ENCODE peak calls at places on chromosomes 11 and 22, in nine cellular contexts. K is right lobe of liver, G is A673, T is heart right ventricle, S is AG04450, Z is sigmoid colon, U is foreskin keratinocyte, B is H1, R is SK-N-SH. Y is an unnamed sample.

GRCh38 chr22:25987948-25988347 is 181.3 kb upstream of the SEZ6L start:
- DNase-seq in K (no peak), G (peak; percentile 55), T (no peak), S (no peak), Z (no peak), U (no peak), B (no peak), R (peak; percentile 27), Y (no peak)

GRCh38 chr11:1460396-1460795 is 26.2 kb downstream of the MOB2 start:
- DNase-seq in K (no peak), G (no peak), T (no peak), S (peak; percentile 13), Z (peak; percentile 95), U (no peak), B (no peak), R (no peak), Y (no peak)

GRCh38 chr11:114202011-114202609 is 94.1 kb upstream of the NNMT start:
- DNase-seq in K (no peak), G (no peak), T (no peak), S (no peak), Z (no peak), U (no peak), B (no peak), R (no peak), Y (no peak)

GRCh38 chr11:105137286-105137685 is 2.3 kb downstream of the CARD18 start:
- DNase-seq in K (no peak), G (no peak), T (no peak), S (no peak), Z (no peak), U (peak; percentile 74), B (no peak), R (no peak), Y (no peak)

GRCh38 chr11:10592331-10592730 is 23.9 kb upstream of the LYVE1 start:
- DNase-seq in K (no peak), G (peak; percentile 64), T (no peak), S (peak; percentile 84), Z (no peak), U (peak; percentile 85), B (no peak), R (no peak), Y (peak; percentile 84)

GRCh38 chr11:47152126-47152952 is 24.3 kb downstream of the ARFGAP2 start:
- DNase-seq in K (no peak), G (no peak), T (no peak), S (no peak), Z (no peak), U (no peak), B (no peak), R (no peak), Y (no peak)

GRCh38 chr11:61888043-61888442 is 3.3 kb downstream of the FADS3 start:
- DNase-seq in K (peak; percentile 64), G (no peak), T (peak; percentile 91), S (no peak), Z (peak; percentile 91), U (peak; percentile 68), B (no peak), R (no peak), Y (peak; percentile 84)

GRCh38 chr22:50606126-50606525 is 5.5 kb downstream of the MAPK8IP2 start:
- DNase-seq in K (no peak), G (no peak), T (no peak), S (no peak), Z (peak; percentile 59), U (no peak), B (no peak), R (no peak), Y (no peak)

GRCh38 chr11:78190374-78190773 is 1.7 kb downstream of the USP35 start:
- DNase-seq in K (no peak), G (no peak), T (no peak), S (no peak), Z (peak; percentile 48), U (no peak), B (no peak), R (no peak), Y (no peak)

GRCh38 chr22:45994516-45995404 is 17.8 kb upstream of the WNT7B start:
- DNase-seq in K (peak; percentile 82), G (peak; percentile 80), T (peak; percentile 84), S (no peak), Z (peak; percentile 91), U (no peak), B (no peak), R (peak; percentile 88), Y (peak; percentile 52)

GRCh38 chr11:26011474-26011873 is 320.5 kb upstream of the ANO3 start:
- DNase-seq in K (no peak), G (no peak), T (no peak), S (no peak), Z (no peak), U (no peak), B (no peak), R (no peak), Y (no peak)

GRCh38 chr11:95132956-95133355 is 43.3 kb downstream of the ENDOD1 start:
- DNase-seq in K (no peak), G (no peak), T (no peak), S (no peak), Z (no peak), U (no peak), B (no peak), R (no peak), Y (no peak)

GRCh38 chr11:86595401-86595800 is 77.0 kb downstream of the ME3 start:
- DNase-seq in K (no peak), G (no peak), T (no peak), S (no peak), Z (no peak), U (no peak), B (no peak), R (no peak), Y (no peak)

GRCh38 chr22:38414009-38414395 is 41.0 kb downstream of the KCNJ4 start:
- DNase-seq in K (no peak), G (no peak), T (no peak), S (no peak), Z (peak; percentile 54), U (no peak), B (no peak), R (no peak), Y (no peak)

GRCh38 chr22:35174398-35174797 is 82.9 kb upstream of the HMGXB4 start:
- DNase-seq in K (no peak), G (no peak), T (no peak), S (no peak), Z (no peak), U (no peak), B (no peak), R (no peak), Y (no peak)

GRCh38 chr11:113365895-113366294 is 21.7 kb upstream of the ANKK1 start:
- DNase-seq in K (no peak), G (no peak), T (no peak), S (no peak), Z (no peak), U (no peak), B (no peak), R (no peak), Y (no peak)

GRCh38 chr11:17750013-17750816 is 15.6 kb downstream of the KCNC1 start:
- DNase-seq in K (no peak), G (no peak), T (no peak), S (no peak), Z (peak; percentile 48), U (no peak), B (no peak), R (no peak), Y (no peak)

GRCh38 chr22:30821863-30822215 is 127.2 kb downstream of the OSBP2 start:
- DNase-seq in K (no peak), G (no peak), T (no peak), S (no peak), Z (no peak), U (no peak), B (no peak), R (peak; percentile 65), Y (no peak)

GRCh38 chr11:4095509-4096230 is 1.1 kb downstream of the RRM1 start:
- DNase-seq in K (no peak), G (no peak), T (no peak), S (no peak), Z (no peak), U (peak; percentile 76), B (no peak), R (peak; percentile 27), Y (peak; percentile 18)

GRCh38 chr22:17945156-17945850 is 79.1 kb downstream of the MICAL3 start:
- DNase-seq in K (no peak), G (no peak), T (no peak), S (no peak), Z (no peak), U (no peak), B (no peak), R (peak; percentile 53), Y (no peak)

GRCh38 chr22:17942721-17943120 is 81.6 kb downstream of the MICAL3 start:
- DNase-seq in K (no peak), G (no peak), T (no peak), S (no peak), Z (no peak), U (no peak), B (no peak), R (peak; percentile 43), Y (no peak)

GRCh38 chr22:17941501-17942406 is 82.6 kb downstream of the MICAL3 start:
- DNase-seq in K (no peak), G (no peak), T (peak; percentile 43), S (no peak), Z (no peak), U (no peak), B (no peak), R (no peak), Y (no peak)

GRCh38 chr22:17944205-17944725 is 80.1 kb downstream of the MICAL3 start:
- DNase-seq in K (no peak), G (no peak), T (no peak), S (no peak), Z (no peak), U (no peak), B (no peak), R (peak; percentile 55), Y (no peak)

GRCh38 chr22:17943533-17944204 is 80.7 kb downstream of the MICAL3 start:
- DNase-seq in K (no peak), G (no peak), T (no peak), S (no peak), Z (no peak), U (no peak), B (no peak), R (no peak), Y (no peak)
- H3K27ac ChIP-seq in K (no peak overlapping the region), G (no peak overlapping the region), T (peak overlapping the region; percentile 59), S (no peak overlapping the region), Z (peak overlapping the region; percentile 81), U (no peak overlapping the region), B (no peak overlapping the region), R (no peak overlapping the region), Y (no peak overlapping the region)

GRCh38 chr11:65251476-65251875 is 10.3 kb upstream of the POLA2 start:
- DNase-seq in K (no peak), G (no peak), T (no peak), S (no peak), Z (no peak), U (no peak), B (no peak), R (no peak), Y (no peak)
- TF ChIP-seq CTCF in K (no peak), G (no peak), T (no peak), S (no peak), Z (no peak), U (no peak), B (no peak), R (no peak), Y (no peak)

GRCh38 chr11:12556155-12556554 is 118.1 kb upstream of the TEAD1 start:
- DNase-seq in K (no peak), G (no peak), T (no peak), S (no peak), Z (no peak), U (no peak), B (no peak), R (no peak), Y (no peak)
- H3K27ac ChIP-seq in K (no peak overlapping the region), G (no peak overlapping the region), T (peak overlapping the region; percentile 50), S (peak overlapping the region; percentile 74), Z (peak overlapping the region; percentile 76), U (no peak overlapping the region), B (no peak overlapping the region), R (peak overlapping the region; percentile 66), Y (no peak overlapping the region)

GRCh38 chr11:115458877-115459276 is 45.3 kb downstream of the CADM1 start:
- DNase-seq in K (no peak), G (no peak), T (no peak), S (no peak), Z (no peak), U (no peak), B (no peak), R (no peak), Y (no peak)
- TF ChIP-seq CTCF in K (no peak), G (no peak), T (no peak), S (no peak), Z (no peak), U (no peak), B (no peak), R (no peak), Y (no peak)

Y was measured in RWPE1.